ENCODE peak calls at places on chromosomes 13 and 19, in five cellular contexts. D is IMR-90; H is suprapubic skin; Y is body of pancreas; P is CD8-positive, alpha-beta T cell. E is an unnamed sample.

GRCh38 chr19:12581100-12581499 is 29.5 kb downstream of the ZNF490 start:
- DNase-seq in D (no peak), H (no peak), Y (no peak), P (no peak), E (no peak)

GRCh38 chr19:36837902-36838783 is at the start of gene ZNF790:
- DNase-seq in D (peak), H (peak), Y (peak), P (peak), E (peak)

GRCh38 chr13:22828081-22828480 is 352.7 kb upstream of the SGCG start:
- DNase-seq in D (peak), H (no peak), Y (no peak), P (no peak), E (no peak)

GRCh38 chr13:76992548-76993001 is 694 bp downstream of the CLN5 start:
- DNase-seq in D (peak), H (no peak), Y (peak), P (no peak), E (no peak)

GRCh38 chr19:17385878-17386611 is 8.0 kb downstream of the CCDC194 start:
- DNase-seq in D (peak), H (no peak), Y (peak), P (peak), E (no peak)

GRCh38 chr13:87855553-87855952 is 184.4 kb downstream of the SLITRK5 start:
- DNase-seq in D (no peak), H (no peak), Y (no peak), P (no peak), E (no peak)

GRCh38 chr13:25752957-25753540 is 298.8 kb downstream of the SHISA2 start:
- DNase-seq in D (peak), H (no peak), Y (peak), P (no peak), E (peak)

GRCh38 chr19:58227964-58228583 is 640 bp upstream of the ZNF544 start:
- DNase-seq in D (no peak), H (no peak), Y (peak), P (no peak), E (no peak)

GRCh38 chr13:35964764-35965163 is 166.4 kb downstream of the DCLK1 start:
- DNase-seq in D (peak), H (no peak), Y (no peak), P (no peak), E (no peak)

GRCh38 chr13:23749288-23749880 is 139.8 kb downstream of the MIPEP start:
- DNase-seq in D (no peak), H (no peak), Y (no peak), P (no peak), E (no peak)

GRCh38 chr13:41244555-41244954 is 18.8 kb downstream of the MTRF1 start:
- DNase-seq in D (peak), H (no peak), Y (no peak), P (no peak), E (no peak)

GRCh38 chr13:110113284-110113764 is 193.6 kb downstream of the COL4A1 start:
- DNase-seq in D (peak), H (no peak), Y (no peak), P (no peak), E (no peak)

GRCh38 chr19:31054430-31054829 is 294.8 kb downstream of the TSHZ3 start:
- DNase-seq in D (peak), H (no peak), Y (peak), P (no peak), E (peak)

GRCh38 chr13:35857769-35858168 is 273.4 kb downstream of the DCLK1 start:
- DNase-seq in D (peak), H (no peak), Y (no peak), P (no peak), E (no peak)

GRCh38 chr19:35346193-35347052 is 1.3 kb upstream of the FFAR1 start:
- DNase-seq in D (no peak), H (peak), Y (no peak), P (peak), E (no peak)

GRCh38 chr19:17665058-17665457 is 23.1 kb downstream of the UNC13A start:
- DNase-seq in D (no peak), H (no peak), Y (no peak), P (no peak), E (no peak)

GRCh38 chr19:34269968-34270621 is 15.7 kb downstream of the GARRE1 start:
- DNase-seq in D (peak), H (no peak), Y (peak), P (peak), E (no peak)

GRCh38 chr19:15253076-15253475 is 20.8 kb upstream of the EPHX3 start:
- DNase-seq in D (no peak), H (no peak), Y (no peak), P (no peak), E (no peak)

GRCh38 chr19:1651061-1651547 is 1.3 kb downstream of the TCF3 start:
- DNase-seq in D (peak), H (no peak), Y (no peak), P (peak), E (no peak)

GRCh38 chr13:111919826-111920225 is 147.1 kb upstream of the SOX1 start:
- DNase-seq in D (no peak), H (peak), Y (no peak), P (no peak), E (no peak)

GRCh38 chr13:113628291-113629270 is 29.4 kb downstream of the ATP4B start:
- DNase-seq in D (no peak), H (peak), Y (no peak), P (no peak), E (no peak)

GRCh38 chr13:99322297-99323103 is 15.3 kb upstream of the GPR183 start:
- DNase-seq in D (peak), H (no peak), Y (no peak), P (no peak), E (no peak)

GRCh38 chr19:32537626-32538025 is 43.4 kb upstream of the PDCD5 start:
- DNase-seq in D (no peak), H (no peak), Y (no peak), P (no peak), E (no peak)

GRCh38 chr19:34365463-34366401 is 736 bp downstream of the GPI start:
- DNase-seq in D (peak), H (no peak), Y (peak), P (no peak), E (no peak)

GRCh38 chr19:19866599-19867248 is 1.0 kb downstream of the ZNF253 start:
- DNase-seq in D (no peak), H (no peak), Y (peak), P (peak), E (no peak)
- H3K27ac ChIP-seq in D (peak), H (peak), Y (peak), P (peak), E (peak)

GRCh38 chr19:52959613-52960295 is 2.9 kb downstream of the ZNF816 start:
- DNase-seq in D (no peak), H (peak), Y (no peak), P (no peak), E (no peak)

GRCh38 chr19:52961981-52962380 is 700 bp downstream of the ZNF816 start:
- DNase-seq in D (no peak), H (peak), Y (no peak), P (no peak), E (no peak)

GRCh38 chr19:52962394-52963228 is at the start of gene ZNF816:
- DNase-seq in D (peak), H (peak), Y (peak), P (peak), E (peak)

GRCh38 chr19:52957591-52957990 is 5.1 kb downstream of the ZNF816 start:
- DNase-seq in D (no peak), H (no peak), Y (no peak), P (no peak), E (no peak)

DNA sequence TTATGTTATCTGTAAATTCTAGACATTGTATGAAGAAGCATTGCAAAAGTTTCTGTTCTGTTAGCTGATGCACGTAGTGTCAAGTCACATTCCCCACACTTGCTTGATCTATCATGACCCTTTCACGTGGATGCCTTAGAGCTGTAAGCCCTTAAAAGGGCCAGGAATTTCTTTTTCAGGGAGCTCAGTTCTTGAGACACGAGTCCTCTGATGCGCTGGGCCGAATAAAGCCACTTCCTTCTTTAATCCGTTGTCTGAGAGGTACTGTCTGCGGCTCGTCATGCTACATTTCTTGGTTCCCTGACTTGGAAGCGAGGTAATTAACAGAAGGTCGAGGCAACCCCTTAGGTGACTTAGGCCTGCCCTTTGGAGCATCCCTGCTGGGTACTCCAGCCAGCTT is 5.8 kb downstream of the ZNF816 start:
- DNase-seq in D (no peak), H (peak), Y (no peak), P (no peak), E (no peak)
- H3K4me3 ChIP-seq in D (no peak), H (no peak), Y (no peak), P (no peak), E (no peak)

DNA sequence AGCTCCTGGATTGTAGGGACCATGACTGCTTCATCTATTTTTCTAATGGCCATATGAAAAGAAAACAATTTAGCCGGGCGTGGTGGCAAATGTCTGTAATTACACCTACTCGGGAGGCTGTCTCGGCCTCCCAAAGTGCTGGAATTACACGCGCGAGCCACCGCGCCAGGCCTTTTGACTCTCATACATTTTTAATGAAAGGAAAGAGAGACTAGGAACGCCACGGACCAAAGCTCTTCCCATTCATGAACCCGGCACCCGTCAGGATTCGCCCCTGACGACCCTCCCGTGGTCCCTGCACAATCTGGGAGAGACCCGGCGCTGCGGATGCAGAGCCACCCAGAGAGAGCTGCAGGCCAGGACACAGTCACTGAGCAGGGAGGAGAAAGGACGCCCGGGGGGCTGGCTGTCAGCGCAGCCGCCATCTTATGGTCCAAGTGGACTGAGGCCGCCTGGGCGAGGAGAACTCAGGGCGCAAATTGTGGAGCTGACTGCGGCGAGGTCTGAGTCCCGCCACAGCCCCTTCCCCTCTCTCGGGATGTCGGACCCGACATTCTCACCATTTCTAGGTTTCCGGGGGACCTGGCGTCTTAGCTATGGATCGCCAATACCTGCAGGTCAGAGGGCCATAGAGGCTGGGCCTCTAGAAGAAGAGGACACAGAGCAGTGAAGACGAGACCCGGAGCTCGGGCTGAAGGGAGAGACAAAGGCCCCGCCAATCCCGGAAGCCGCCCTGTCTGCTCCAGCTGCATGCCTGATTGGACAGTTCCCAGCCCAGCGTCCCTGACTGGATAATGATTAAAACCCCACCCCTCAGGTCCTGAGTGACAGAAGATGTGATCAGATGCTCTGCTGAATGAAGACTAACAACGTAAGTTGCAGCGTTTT is at the start of gene ZNF681:
- DNase-seq in D (peak), H (peak), Y (peak), P (peak), E (peak)
- TF ChIP-seq CTCF in D (no peak), H (no peak), Y (peak), P (no peak), E (no peak)

GRCh38 chr19:10685210-10685609 is 16.0 kb upstream of the QTRT1 start:
- DNase-seq in D (no peak), H (no peak), Y (no peak), P (no peak), E (no peak)

GRCh38 chr19:10682397-10683063 is 18.7 kb upstream of the QTRT1 start:
- DNase-seq in D (no peak), H (no peak), Y (no peak), P (no peak), E (no peak)

GRCh38 chr19:10683582-10683981 is 17.7 kb upstream of the QTRT1 start:
- DNase-seq in D (no peak), H (no peak), Y (no peak), P (no peak), E (no peak)

GRCh38 chr19:10681658-10682057 is 19.6 kb upstream of the QTRT1 start:
- DNase-seq in D (no peak), H (no peak), Y (no peak), P (no peak), E (no peak)

GRCh38 chr19:10683064-10683426 is 18.2 kb upstream of the QTRT1 start:
- DNase-seq in D (no peak), H (no peak), Y (no peak), P (no peak), E (no peak)
- H3K27ac ChIP-seq in D (no peak), H (no peak), Y (no peak), P (no peak), E (no peak)

GRCh38 chr19:13797058-13797440 is 1.8 kb downstream of the ZSWIM4 start:
- DNase-seq in D (no peak), H (no peak), Y (no peak), P (no peak), E (no peak)

GRCh38 chr19:13795595-13796300 is 505 bp downstream of the ZSWIM4 start:
- DNase-seq in D (peak), H (no peak), Y (peak), P (no peak), E (no peak)

GRCh38 chr19:13794752-13795589 is at the start of gene ZSWIM4:
- DNase-seq in D (peak), H (peak), Y (peak), P (peak), E (peak)

GRCh38 chr19:13796301-13797057 is 1.2 kb downstream of the ZSWIM4 start:
- DNase-seq in D (peak), H (peak), Y (peak), P (no peak), E (peak)

GRCh38 chr19:13794388-13794751 is 873 bp upstream of the ZSWIM4 start:
- DNase-seq in D (peak), H (no peak), Y (peak), P (no peak), E (peak)
- H3K4me3 ChIP-seq in D (peak), H (peak), Y (no peak), P (peak), E (peak)

DNA sequence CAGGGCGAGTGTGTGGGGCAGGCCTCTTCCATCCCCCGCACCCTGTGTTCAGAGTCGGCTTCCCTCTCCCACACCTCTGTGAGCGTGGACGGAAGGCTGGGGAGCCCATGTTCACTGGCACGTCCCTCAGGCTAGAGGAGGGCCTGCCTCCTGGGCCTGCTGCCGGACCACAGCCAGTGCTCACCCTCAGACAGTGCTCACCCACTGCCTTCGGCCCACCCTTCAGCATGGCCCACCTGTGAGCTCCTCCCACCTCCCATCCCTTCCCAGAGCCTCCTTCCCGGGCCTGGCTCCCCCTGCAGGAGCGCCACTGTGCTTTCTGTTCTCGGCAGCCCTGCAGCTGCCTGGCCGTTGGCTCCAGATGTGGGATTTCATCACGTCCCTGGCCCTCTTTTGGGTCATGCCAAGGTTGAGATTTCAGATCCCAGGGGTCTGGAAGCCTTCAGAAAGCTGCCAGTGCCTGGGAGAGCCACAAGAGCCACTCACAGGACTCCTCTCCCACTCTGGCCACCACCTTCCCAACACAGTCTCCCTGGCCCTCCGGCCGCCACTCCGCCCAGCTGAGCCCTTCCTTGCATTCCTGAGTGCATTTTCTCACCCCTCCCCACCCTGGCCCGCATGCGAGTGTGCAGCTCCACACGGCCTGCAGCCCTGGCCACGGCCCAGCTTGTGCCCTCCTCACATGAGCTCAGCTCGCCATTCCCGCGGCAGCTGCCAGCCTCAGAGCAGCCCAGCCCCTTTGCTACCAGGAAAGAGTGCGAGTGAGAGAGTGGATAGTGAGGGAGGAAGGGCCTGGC is 25.3 kb downstream of the CAPN12 start:
- DNase-seq in D (no peak), H (no peak), Y (peak), P (no peak), E (no peak)
- TF ChIP-seq CTCF in D (peak), H (no peak), Y (peak), P (no peak), E (peak)

GRCh38 chr13:43684947-43685725 is 101.6 kb downstream of the ENOX1 start:
- DNase-seq in D (no peak), H (no peak), Y (no peak), P (no peak), E (no peak)
- H3K27ac ChIP-seq in D (no peak), H (no peak), Y (no peak), P (no peak), E (no peak)

GRCh38 chr19:4343845-4344713 is 717 bp downstream of the MPND start:
- DNase-seq in D (no peak), H (no peak), Y (peak), P (no peak), E (no peak)

GRCh38 chr19:4347521-4347920 is 4.2 kb downstream of the MPND start:
- DNase-seq in D (no peak), H (no peak), Y (no peak), P (no peak), E (no peak)

GRCh38 chr19:4342421-4343055 is 824 bp upstream of the MPND start:
- DNase-seq in D (peak), H (peak), Y (peak), P (peak), E (peak)

GRCh38 chr19:4345656-4346383 is 2.5 kb downstream of the MPND start:
- DNase-seq in D (no peak), H (no peak), Y (peak), P (no peak), E (no peak)

GRCh38 chr19:4343056-4343844 is at the start of gene MPND:
- DNase-seq in D (peak), H (peak), Y (peak), P (peak), E (peak)
- H3K4me3 ChIP-seq in D (peak), H (peak), Y (no peak), P (peak), E (peak)

GRCh38 chr19:45498411-45499195 is at the start of gene PPM1N:
- DNase-seq in D (peak), H (no peak), Y (no peak), P (peak), E (no peak)
- TF ChIP-seq CTCF in D (peak), H (peak), Y (no peak), P (peak), E (no peak)